ENCODE peak calls at places on chromosomes 16 and 17, in eight cellular contexts. Y is CD8-positive, alpha-beta T cell; T is A549; C is effector memory CD4-positive, alpha-beta T cell; H is effector CD8-positive, alpha-beta T cell; Q is NCI-H1694 treated with DMSO at 0.1 percent for 48 hours; E is colonic mucosa; P is activated CD4-positive, alpha-beta T cell treated with anti-CD3 and anti-CD28 coated beads, Interleukin-2, amount 50 U/mL, for 1 hour. J is an unnamed sample.

GRCh38 chr17:17750881-17751280 is 69.6 kb downstream of the RAI1 start:
- DNase-seq in Y (peak), T (no peak), C (peak), H (peak), Q (no peak), E (peak), P (no peak), J (peak)

GRCh38 chr16:80231118-80231515 is 309.7 kb upstream of the DYNLRB2 start:
- DNase-seq in Y (no peak), T (no peak), C (no peak), H (no peak), Q (no peak), E (no peak), P (no peak), J (no peak)

GRCh38 chr17:36938566-36939058 is 1.3 kb downstream of the LHX1 start:
- DNase-seq in Y (no peak), T (no peak), C (no peak), H (no peak), Q (no peak), E (no peak), P (no peak), J (no peak)

GRCh38 chr16:53785044-53785443 is 81.1 kb downstream of the FTO start:
- DNase-seq in Y (no peak), T (no peak), C (no peak), H (no peak), Q (no peak), E (no peak), P (no peak), J (no peak)

GRCh38 chr16:85370881-85371651 is 242.1 kb upstream of the GSE1 start:
- DNase-seq in Y (no peak), T (no peak), C (no peak), H (no peak), Q (peak), E (peak), P (no peak), J (no peak)

GRCh38 chr16:635573-636205 is 416 bp downstream of the METTL26 start:
- DNase-seq in Y (no peak), T (no peak), C (no peak), H (no peak), Q (no peak), E (no peak), P (no peak), J (no peak)

GRCh38 chr17:46772013-46772878 is 46.2 kb downstream of the WNT3 start:
- DNase-seq in Y (peak), T (peak), C (no peak), H (no peak), Q (no peak), E (peak), P (no peak), J (peak)

GRCh38 chr17:79295307-79295706 is 220.7 kb downstream of the ENGASE start:
- DNase-seq in Y (no peak), T (no peak), C (no peak), H (no peak), Q (no peak), E (no peak), P (no peak), J (no peak)

GRCh38 chr16:28537076-28537475 is 1.7 kb downstream of the NUPR1 start:
- DNase-seq in Y (no peak), T (no peak), C (no peak), H (no peak), Q (peak), E (no peak), P (no peak), J (no peak)

GRCh38 chr16:65281636-65282035 is 159.8 kb upstream of the CDH11 start:
- DNase-seq in Y (no peak), T (no peak), C (no peak), H (no peak), Q (no peak), E (no peak), P (no peak), J (no peak)

GRCh38 chr16:1777375-1778199 is 4.7 kb upstream of the MRPS34 start:
- DNase-seq in Y (no peak), T (no peak), C (no peak), H (no peak), Q (no peak), E (no peak), P (no peak), J (no peak)

GRCh38 chr17:73533127-73533526 is 111.1 kb downstream of the SDK2 start:
- DNase-seq in Y (no peak), T (no peak), C (no peak), H (no peak), Q (no peak), E (no peak), P (no peak), J (no peak)

GRCh38 chr16:17063156-17063555 is 407.6 kb downstream of the XYLT1 start:
- DNase-seq in Y (no peak), T (no peak), C (no peak), H (no peak), Q (no peak), E (no peak), P (no peak), J (no peak)

GRCh38 chr17:75876190-75876937 is 2.0 kb downstream of the TRIM47 start:
- DNase-seq in Y (peak), T (peak), C (peak), H (peak), Q (no peak), E (peak), P (peak), J (peak)

GRCh38 chr17:17151055-17151454 is 55.1 kb downstream of the PLD6 start:
- DNase-seq in Y (no peak), T (peak), C (no peak), H (no peak), Q (no peak), E (no peak), P (no peak), J (no peak)

GRCh38 chr17:80319999-80320344 is 59.3 kb downstream of the RNF213 start:
- DNase-seq in Y (no peak), T (no peak), C (no peak), H (no peak), Q (no peak), E (no peak), P (no peak), J (no peak)

GRCh38 chr17:752002-752619 is at the start of gene GEMIN4:
- DNase-seq in Y (peak), T (peak), C (peak), H (peak), Q (peak), E (peak), P (peak), J (peak)

GRCh38 chr17:83109793-83110645 is 30.6 kb downstream of the METRNL start:
- DNase-seq in Y (no peak), T (peak), C (no peak), H (no peak), Q (peak), E (peak), P (no peak), J (no peak)

GRCh38 chr17:67033613-67034012 is 10.7 kb upstream of the CACNG1 start:
- DNase-seq in Y (no peak), T (no peak), C (no peak), H (no peak), Q (no peak), E (no peak), P (no peak), J (no peak)

GRCh38 chr16:19179890-19180490 is 11.9 kb downstream of the SYT17 start:
- DNase-seq in Y (no peak), T (peak), C (no peak), H (no peak), Q (no peak), E (peak), P (peak), J (peak)

GRCh38 chr16:46555981-46556380 is 65.2 kb downstream of the SHCBP1 start:
- DNase-seq in Y (no peak), T (no peak), C (no peak), H (no peak), Q (no peak), E (no peak), P (no peak), J (no peak)

GRCh38 chr16:78906135-78906534 is 694.4 kb downstream of the MAF start:
- DNase-seq in Y (no peak), T (no peak), C (no peak), H (no peak), Q (no peak), E (no peak), P (no peak), J (no peak)

GRCh38 chr16:61181982-61182381 is 854.3 kb downstream of the CDH8 start:
- DNase-seq in Y (no peak), T (no peak), C (no peak), H (no peak), Q (no peak), E (no peak), P (no peak), J (no peak)

GRCh38 chr17:28499366-28499668 is 6.8 kb upstream of the FOXN1 start:
- DNase-seq in Y (no peak), T (no peak), C (no peak), H (no peak), Q (no peak), E (peak), P (no peak), J (no peak)

GRCh38 chr17:68576811-68577551 is 24.2 kb downstream of the FAM20A start:
- DNase-seq in Y (no peak), T (no peak), C (no peak), H (no peak), Q (no peak), E (no peak), P (no peak), J (no peak)